ENCODE peak calls at places on chromosomes 16 and 17, in eight cellular contexts. S is lower leg skin; F is NCI-H1436; I is EH; Q is NCI-H1092; D is kidney tubule cell; O is stimulated activated CD4-positive, alpha-beta T cell treated with anti-CD3 and anti-CD28 coated beads, Interleukin-2, amount 100 ng/mL, for 24 hours; N is cardiac fibroblast. W is an unnamed sample.

GRCh38 chr17:69430488-69430887 is 16.0 kb downstream of the MAP2K6 start:
- DNase-seq in I (no peak), D (peak; percentile 18), S (no peak), F (no peak), N (peak; percentile 32), Q (no peak), O (no peak), W (no peak)

GRCh38 chr16:85935957-85936760 is 37.2 kb downstream of the IRF8 start:
- DNase-seq in O (peak; percentile 77), N (no peak), D (peak; percentile 62), F (no peak), I (peak; percentile 36), Q (no peak), S (no peak), W (peak; percentile 85)

GRCh38 chr17:73189417-73190099 is 3.3 kb upstream of the COG1 start:
- DNase-seq in S (no peak), Q (no peak), I (peak; percentile 67), D (peak; percentile 79), N (peak; percentile 67), F (peak; percentile 38), O (no peak), W (no peak)

GRCh38 chr16:84111481-84111880 is 5.3 kb downstream of the MBTPS1 start:
- DNase-seq in S (no peak), F (no peak), N (no peak), O (no peak), D (no peak), I (no peak), Q (no peak), W (no peak)

GRCh38 chr17:75688209-75688771 is 21.2 kb downstream of the SAP30BP start:
- DNase-seq in N (peak; percentile 79), D (no peak), S (no peak), Q (no peak), I (peak; percentile 39), F (no peak), O (no peak), W (no peak)

GRCh38 chr16:972316-973002 is 1.7 kb upstream of the LMF1 start:
- DNase-seq in F (no peak), S (no peak), N (no peak), I (no peak), Q (no peak), D (no peak), O (no peak), W (no peak)

GRCh38 chr16:12081048-12081404 is 104.5 kb downstream of the SNX29 start:
- DNase-seq in D (no peak), S (no peak), O (peak; percentile 50), F (no peak), N (no peak), I (no peak), Q (no peak), W (no peak)

GRCh38 chr16:66357523-66357928 is 9.0 kb upstream of the CDH5 start:
- DNase-seq in N (peak; percentile 92), O (peak; percentile 23), S (peak; percentile 51), F (peak; percentile 44), D (peak; percentile 83), Q (peak; percentile 43), I (peak; percentile 80), W (no peak)

W was measured in stimulated activated naive B cell treated with anti-CD40 and anti-IgM and Interleukin-4, amounts not matched to agents 10 μg/mL and 1 μg/mL and 100 μg/mL, for 72 hours.